ENCODE peak calls at places on chromosomes 11 and 22, in ten cellular contexts. X is coronary artery; E is brain microvascular endothelial cell; I is thoracic aorta; G is lung; D is CD8-positive, alpha-beta memory T cell; Y is H1; J is spleen; T is heart right ventricle; H is ovary. P is an unnamed sample.
A peak's percentile ranks its signal among the peaks of the same experiment; 100 is the strongest.

GRCh38 chr11:85947431-85948272 is 92.5 kb downstream of the CCDC83 start:
- DNase-seq in I (no peak), T (peak; percentile 74), G (peak; percentile 49), E (peak; percentile 74), J (no peak), H (no peak), X (no peak), Y (no peak), D (no peak), P (no peak)

GRCh38 chr11:88303037-88303436 is 34.5 kb downstream of the CTSC start:
- DNase-seq in J (no peak), I (no peak), Y (no peak), D (no peak), G (no peak), E (no peak), T (no peak), X (no peak), H (no peak), P (no peak)

GRCh38 chr11:3920148-3920852 is 64.8 kb downstream of the STIM1 start:
- DNase-seq in I (no peak), Y (no peak), X (peak; percentile 76), H (no peak), G (peak; percentile 43), T (no peak), J (no peak), D (peak; percentile 79), E (peak; percentile 42), P (no peak)

GRCh38 chr22:27405672-27406388 is 395.7 kb downstream of the MN1 start:
- DNase-seq in I (no peak), E (no peak), D (no peak), J (no peak), T (peak; percentile 36), Y (peak; percentile 25), X (no peak), H (peak; percentile 63), G (peak; percentile 31), P (peak; percentile 73)

GRCh38 chr22:22167791-22168189 is 76.8 kb upstream of the VPREB1 start:
- DNase-seq in X (no peak), Y (no peak), G (no peak), T (no peak), E (no peak), H (no peak), I (no peak), D (no peak), J (peak; percentile 83), P (no peak)

GRCh38 chr11:28529540-28530410 is 421.6 kb downstream of the METTL15 start:
- DNase-seq in E (peak; percentile 51), I (no peak), Y (no peak), X (no peak), T (no peak), G (no peak), D (no peak), J (no peak), H (no peak), P (no peak)

GRCh38 chr11:128931066-128931465 is 11.6 kb downstream of the TP53AIP1 start:
- DNase-seq in E (no peak), T (no peak), X (no peak), D (no peak), H (no peak), G (no peak), I (no peak), Y (no peak), J (no peak), P (no peak)

GRCh38 chr11:128458316-128458715 is 129.0 kb downstream of the ETS1 start:
- DNase-seq in I (no peak), Y (no peak), T (no peak), G (no peak), H (no peak), E (peak; percentile 89), D (no peak), J (no peak), X (no peak), P (no peak)

GRCh38 chr22:23467721-23468294 is 112.3 kb downstream of the IGLL1 start:
- DNase-seq in E (no peak), I (no peak), J (no peak), X (no peak), G (no peak), Y (no peak), D (no peak), T (no peak), H (no peak), P (no peak)

GRCh38 chr11:66639066-66639813 is 737 bp downstream of the RBM4 start:
- DNase-seq in D (no peak), E (peak; percentile 22), I (no peak), J (no peak), T (peak; percentile 16), G (no peak), Y (no peak), X (no peak), H (no peak), P (no peak)

GRCh38 chr11:43708776-43709175 is 28.2 kb downstream of the HSD17B12 start:
- DNase-seq in H (no peak), G (no peak), D (no peak), I (no peak), J (no peak), Y (no peak), T (no peak), E (no peak), X (no peak), P (no peak)

GRCh38 chr11:73795925-73796632 is 8.4 kb downstream of the MRPL48 start:
- DNase-seq in G (no peak), H (no peak), E (no peak), J (no peak), Y (no peak), I (no peak), D (no peak), T (no peak), X (no peak), P (no peak)

GRCh38 chr22:19823191-19823590 is 31.5 kb downstream of the GNB1L start:
- DNase-seq in H (no peak), X (peak; percentile 69), J (no peak), G (no peak), E (no peak), Y (no peak), D (no peak), I (no peak), T (no peak), P (peak; percentile 49)

DNA sequence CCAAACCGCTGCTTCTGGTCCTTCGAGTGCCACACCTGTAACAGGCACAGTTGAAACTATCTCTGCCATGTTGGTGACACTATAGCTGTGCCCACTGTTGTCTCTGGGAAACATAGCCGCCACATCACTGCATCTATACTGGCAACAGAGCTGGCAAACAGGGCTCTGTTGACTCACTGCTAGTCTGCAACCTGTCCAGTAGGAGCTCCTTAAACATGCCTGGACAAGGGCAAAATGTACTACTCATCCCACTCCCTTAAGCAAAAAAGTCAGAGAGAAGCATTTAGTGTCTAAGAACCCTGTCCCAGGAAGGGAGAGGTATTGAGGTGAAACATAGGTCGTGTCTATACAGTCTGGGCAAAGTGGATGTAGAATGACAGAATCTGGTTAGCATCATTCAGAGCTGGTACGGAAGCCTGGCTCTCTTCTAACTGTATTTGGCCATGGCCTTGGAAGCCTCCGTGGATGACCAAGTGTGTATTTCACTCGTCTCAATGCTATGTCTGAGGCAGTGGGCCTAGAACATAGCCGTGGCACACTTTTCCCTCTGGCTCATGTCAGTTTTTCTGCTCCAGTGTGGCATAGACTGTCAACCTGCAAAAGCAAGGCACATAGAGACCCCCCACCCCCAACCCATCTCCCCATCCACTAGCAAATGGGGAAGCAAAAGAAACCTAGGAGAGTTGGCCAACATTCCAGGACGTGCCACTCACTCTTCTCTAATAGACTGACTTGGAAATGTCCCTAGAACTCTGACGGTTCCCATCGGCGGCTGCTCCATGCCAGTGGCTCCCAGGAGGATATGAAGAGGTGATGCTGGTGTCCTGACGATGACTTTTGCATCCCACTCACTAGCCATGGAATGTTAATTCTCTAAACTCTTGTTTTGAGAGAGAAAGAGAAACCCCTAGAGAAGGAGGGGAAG is 21.4 kb upstream of the PISD start:
- DNase-seq in D (peak; percentile 24), G (no peak), T (no peak), X (no peak), I (no peak), H (no peak), J (no peak), E (no peak), Y (no peak), P (no peak)
- H3K27ac ChIP-seq in D (no peak overlapping the region), G (no peak overlapping the region), T (no peak overlapping the region), X (peak overlapping the region; percentile 42), I (peak overlapping the region; percentile 64), H (no peak overlapping the region), J (no peak overlapping the region), E (no peak overlapping the region), Y (no peak overlapping the region), P (no peak overlapping the region)

DNA sequence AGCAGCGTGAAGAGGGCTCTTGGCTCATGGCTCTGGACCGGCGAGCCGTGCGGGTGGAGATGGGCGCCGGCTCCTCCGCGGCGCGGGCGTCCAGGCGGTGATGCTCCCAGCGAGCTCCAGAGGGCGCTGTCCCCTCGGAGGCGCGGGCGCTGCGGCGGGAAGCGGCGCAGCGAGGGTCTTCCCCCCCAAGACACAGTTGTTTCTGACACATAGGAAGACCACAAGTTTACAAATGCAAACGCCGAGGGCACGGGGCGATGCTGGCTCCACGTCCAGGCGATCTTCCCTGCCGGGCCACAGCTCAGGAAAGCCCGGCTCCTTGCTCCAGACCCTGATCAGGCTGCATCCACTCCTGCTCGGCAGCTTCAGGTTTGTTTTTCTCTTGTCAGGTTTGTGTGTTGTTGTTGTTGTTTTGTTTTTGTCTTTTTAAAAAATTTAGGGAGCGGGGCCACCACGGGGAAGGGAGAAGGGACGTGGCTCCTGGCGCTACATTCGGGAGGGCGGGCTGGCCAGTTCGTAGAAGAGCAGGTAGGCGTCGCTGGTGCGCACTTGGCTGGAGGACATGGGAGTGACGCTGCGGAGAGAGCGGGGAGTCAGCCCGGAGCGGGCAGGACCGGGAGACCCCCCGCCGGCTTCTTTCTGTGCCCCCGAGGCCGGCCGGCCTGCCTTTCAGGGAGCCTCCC is 10.0 kb upstream of the MFRP start:
- DNase-seq in Y (no peak), I (no peak), H (peak; percentile 92), D (peak; percentile 81), T (peak; percentile 81), E (peak; percentile 66), X (no peak), G (peak; percentile 74), J (peak; percentile 93), P (peak; percentile 77)
- H3K27ac ChIP-seq in Y (no peak overlapping the region), I (no peak overlapping the region), H (peak overlapping the region; percentile 80), D (peak overlapping the region; percentile 62), T (peak overlapping the region; percentile 80), E (no peak overlapping the region), X (peak overlapping the region; percentile 52), G (peak overlapping the region; percentile 78), J (no peak overlapping the region), P (no peak overlapping the region)

DNA sequence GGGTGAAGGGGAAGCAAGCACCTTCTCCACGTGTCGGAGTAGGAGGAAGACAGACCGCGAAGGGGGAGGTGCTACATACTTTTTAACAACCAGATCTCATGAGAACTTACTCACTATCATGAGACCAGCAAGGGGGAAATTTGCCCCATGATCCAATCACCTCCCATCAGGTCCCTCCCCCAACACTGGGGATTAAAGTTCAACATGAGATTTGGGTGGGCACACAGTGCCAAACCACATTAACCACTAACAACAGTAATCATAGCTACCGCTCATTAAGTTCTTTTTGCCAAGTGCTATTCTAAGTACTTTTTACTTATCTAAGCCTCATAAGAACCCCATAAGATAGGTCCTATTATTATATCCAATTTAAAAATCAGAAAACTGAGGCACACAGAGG is 450.5 kb upstream of the DDI1 start:
- DNase-seq in X (no peak), G (no peak), H (no peak), E (no peak), I (no peak), Y (no peak), J (no peak), T (no peak), D (no peak), P (no peak)
- H3K27ac ChIP-seq in X (no peak overlapping the region), G (no peak overlapping the region), H (no peak overlapping the region), E (no peak overlapping the region), I (no peak overlapping the region), Y (no peak overlapping the region), J (no peak overlapping the region), T (no peak overlapping the region), D (no peak overlapping the region), P (no peak overlapping the region)

GRCh38 chr11:113213549-113213948 is 100.8 kb upstream of the TTC12 start:
- DNase-seq in D (no peak), E (no peak), X (no peak), Y (no peak), T (no peak), I (no peak), J (no peak), G (no peak), H (no peak), P (no peak)
- H3K27ac ChIP-seq in D (no peak overlapping the region), E (no peak overlapping the region), X (no peak overlapping the region), Y (no peak overlapping the region), T (no peak overlapping the region), I (no peak overlapping the region), J (no peak overlapping the region), G (no peak overlapping the region), H (no peak overlapping the region), P (no peak overlapping the region)

P was measured in right lobe of liver.